ENCODE peak calls at places on chromosomes 6 and 20, in seven cellular contexts. One of them, this sample, is unnamed. For H3K4me1, the result is how much of the 10 kb centered on the place peaks cover.

GRCh38 chr6:25623065-25623464 is 28.9 kb upstream of the SCGN start:
- DNase-seq in HCT116: no peak
- DNase-seq in sigmoid colon: no peak
- DNase-seq in endothelial cell of umbilical vein: no peak
- DNase-seq in uterus: no peak
- DNase-seq in A549: no peak
- DNase-seq in stomach: no peak
- DNase-seq in this sample: no peak

GRCh38 chr20:20271277-20271676 is 96.6 kb upstream of the INSM1 start:
- DNase-seq in HCT116: no peak
- DNase-seq in sigmoid colon: no peak
- DNase-seq in A549: no peak
- DNase-seq in stomach: no peak
- DNase-seq in endothelial cell of umbilical vein: no peak
- DNase-seq in uterus: no peak
- DNase-seq in this sample: no peak

GRCh38 chr6:122730775-122731386 is 48.6 kb upstream of the FABP7 start:
- DNase-seq in endothelial cell of umbilical vein: peak
- DNase-seq in A549: peak
- DNase-seq in sigmoid colon: no peak
- DNase-seq in uterus: no peak
- DNase-seq in HCT116: no peak
- DNase-seq in stomach: no peak
- DNase-seq in this sample: no peak

GRCh38 chr6:112485813-112486212 is 138.7 kb downstream of the RFPL4B start:
- DNase-seq in HCT116: no peak
- DNase-seq in A549: no peak
- DNase-seq in stomach: no peak
- DNase-seq in sigmoid colon: no peak
- DNase-seq in uterus: no peak
- DNase-seq in endothelial cell of umbilical vein: peak
- DNase-seq in this sample: no peak

GRCh38 chr6:34074064-34074739 is 71.7 kb downstream of the GRM4 start:
- DNase-seq in stomach: no peak
- DNase-seq in A549: no peak
- DNase-seq in HCT116: no peak
- DNase-seq in uterus: no peak
- DNase-seq in sigmoid colon: no peak
- DNase-seq in endothelial cell of umbilical vein: no peak
- DNase-seq in this sample: no peak

GRCh38 chr6:85650606-85651005 is 7.9 kb upstream of the SYNCRIP start:
- DNase-seq in sigmoid colon: no peak
- DNase-seq in stomach: no peak
- DNase-seq in A549: no peak
- DNase-seq in uterus: no peak
- DNase-seq in endothelial cell of umbilical vein: no peak
- DNase-seq in HCT116: no peak
- DNase-seq in this sample: no peak

GRCh38 chr6:8392569-8392968 is 42.8 kb downstream of the SLC35B3 start:
- DNase-seq in endothelial cell of umbilical vein: no peak
- DNase-seq in A549: peak
- DNase-seq in HCT116: no peak
- DNase-seq in sigmoid colon: no peak
- DNase-seq in uterus: no peak
- DNase-seq in stomach: no peak
- DNase-seq in this sample: no peak

GRCh38 chr20:53656653-53657288 is 63.1 kb upstream of the ZNF217 start:
- DNase-seq in HCT116: no peak
- DNase-seq in A549: no peak
- DNase-seq in stomach: no peak
- DNase-seq in sigmoid colon: no peak
- DNase-seq in uterus: no peak
- DNase-seq in endothelial cell of umbilical vein: no peak
- DNase-seq in this sample: no peak

GRCh38 chr6:35471836-35472345 is 3.7 kb downstream of the RPL10A start:
- DNase-seq in sigmoid colon: no peak
- DNase-seq in uterus: no peak
- DNase-seq in A549: no peak
- DNase-seq in endothelial cell of umbilical vein: no peak
- DNase-seq in HCT116: no peak
- DNase-seq in stomach: no peak
- DNase-seq in this sample: no peak

GRCh38 chr20:4135385-4136077 is 120.2 kb upstream of the RNF24 start:
- DNase-seq in uterus: peak
- DNase-seq in HCT116: peak
- DNase-seq in sigmoid colon: no peak
- DNase-seq in A549: peak
- DNase-seq in endothelial cell of umbilical vein: peak
- DNase-seq in stomach: peak
- DNase-seq in this sample: peak

GRCh38 chr20:63942250-63943006 is 13.8 kb downstream of the UCKL1 start:
- DNase-seq in uterus: peak
- DNase-seq in A549: peak
- DNase-seq in HCT116: no peak
- DNase-seq in sigmoid colon: peak
- DNase-seq in stomach: peak
- DNase-seq in endothelial cell of umbilical vein: peak
- DNase-seq in this sample: peak

GRCh38 chr6:125507987-125508655 is 206.4 kb upstream of the HDDC2 start:
- DNase-seq in sigmoid colon: no peak
- DNase-seq in HCT116: no peak
- DNase-seq in A549: no peak
- DNase-seq in stomach: no peak
- DNase-seq in uterus: no peak
- DNase-seq in endothelial cell of umbilical vein: peak
- DNase-seq in this sample: no peak

GRCh38 chr6:102813489-102814275 is 1420.2 kb downstream of the GRIK2 start:
- DNase-seq in endothelial cell of umbilical vein: no peak
- DNase-seq in HCT116: peak
- DNase-seq in sigmoid colon: no peak
- DNase-seq in uterus: no peak
- DNase-seq in stomach: no peak
- DNase-seq in A549: no peak
- DNase-seq in this sample: no peak

GRCh38 chr20:50165687-50166554 is 12.4 kb upstream of the PEDS1 start:
- DNase-seq in HCT116: peak
- DNase-seq in uterus: peak
- DNase-seq in sigmoid colon: peak
- DNase-seq in endothelial cell of umbilical vein: peak
- DNase-seq in stomach: peak
- DNase-seq in A549: peak
- DNase-seq in this sample: peak
- TF ChIP-seq POLR2A in HCT116: peak
- TF ChIP-seq POLR2A in uterus: peak
- TF ChIP-seq POLR2A in sigmoid colon: no peak
- TF ChIP-seq POLR2A in endothelial cell of umbilical vein: peak
- TF ChIP-seq POLR2A in stomach: no peak
- TF ChIP-seq POLR2A in A549: no peak
- TF ChIP-seq POLR2A in this sample: peak

GRCh38 chr20:58842276-58842675 is 8.4 kb downstream of the GNAS-AS1 start:
- DNase-seq in A549: no peak
- DNase-seq in sigmoid colon: no peak
- DNase-seq in uterus: no peak
- DNase-seq in endothelial cell of umbilical vein: no peak
- DNase-seq in HCT116: no peak
- DNase-seq in stomach: no peak
- DNase-seq in this sample: no peak
- H3K4me1 ChIP-seq in A549: under half
- H3K4me1 ChIP-seq in sigmoid colon: under half
- H3K4me1 ChIP-seq in uterus: under half
- H3K4me1 ChIP-seq in endothelial cell of umbilical vein: under half
- H3K4me1 ChIP-seq in HCT116: under half
- H3K4me1 ChIP-seq in stomach: under half
- H3K4me1 ChIP-seq in this sample: under half

GRCh38 chr6:170088349-170088951 is 202.4 kb downstream of the DLL1 start:
- DNase-seq in uterus: peak
- DNase-seq in sigmoid colon: peak
- DNase-seq in endothelial cell of umbilical vein: no peak
- DNase-seq in stomach: peak
- DNase-seq in A549: no peak
- DNase-seq in HCT116: no peak
- DNase-seq in this sample: peak
- H3K27ac ChIP-seq in uterus: no peak
- H3K27ac ChIP-seq in sigmoid colon: no peak
- H3K27ac ChIP-seq in endothelial cell of umbilical vein: no peak
- H3K27ac ChIP-seq in stomach: no peak
- H3K27ac ChIP-seq in A549: no peak
- H3K27ac ChIP-seq in HCT116: no peak
- H3K27ac ChIP-seq in this sample: no peak

GRCh38 chr6:11538799-11539468 is 1.4 kb downstream of the TMEM170B start:
- DNase-seq in endothelial cell of umbilical vein: no peak
- DNase-seq in sigmoid colon: no peak
- DNase-seq in uterus: no peak
- DNase-seq in HCT116: no peak
- DNase-seq in A549: no peak
- DNase-seq in stomach: no peak
- DNase-seq in this sample: no peak

GRCh38 chr6:11536795-11537194 is 754 bp upstream of the TMEM170B start:
- DNase-seq in endothelial cell of umbilical vein: no peak
- DNase-seq in A549: no peak
- DNase-seq in HCT116: no peak
- DNase-seq in uterus: peak
- DNase-seq in sigmoid colon: no peak
- DNase-seq in stomach: no peak
- DNase-seq in this sample: no peak

GRCh38 chr6:11535801-11536230 is 1.7 kb upstream of the TMEM170B start:
- DNase-seq in A549: no peak
- DNase-seq in HCT116: no peak
- DNase-seq in sigmoid colon: no peak
- DNase-seq in uterus: no peak
- DNase-seq in stomach: peak
- DNase-seq in endothelial cell of umbilical vein: peak
- DNase-seq in this sample: no peak

GRCh38 chr6:11538049-11538798 is 675 bp downstream of the TMEM170B start:
- DNase-seq in sigmoid colon: peak
- DNase-seq in uterus: peak
- DNase-seq in endothelial cell of umbilical vein: peak
- DNase-seq in stomach: peak
- DNase-seq in HCT116: no peak
- DNase-seq in A549: no peak
- DNase-seq in this sample: peak

GRCh38 chr6:11537229-11538048 is at the start of gene TMEM170B:
- DNase-seq in uterus: peak
- DNase-seq in endothelial cell of umbilical vein: peak
- DNase-seq in stomach: peak
- DNase-seq in HCT116: peak
- DNase-seq in sigmoid colon: peak
- DNase-seq in A549: peak
- DNase-seq in this sample: peak
- TF ChIP-seq POLR2A in uterus: peak
- TF ChIP-seq POLR2A in endothelial cell of umbilical vein: no peak
- TF ChIP-seq POLR2A in stomach: no peak
- TF ChIP-seq POLR2A in HCT116: no peak
- TF ChIP-seq POLR2A in sigmoid colon: peak
- TF ChIP-seq POLR2A in A549: no peak
- TF ChIP-seq POLR2A in this sample: peak

GRCh38 chr20:50370036-50370566 is 140.1 kb upstream of the PTPN1 start:
- DNase-seq in endothelial cell of umbilical vein: no peak
- DNase-seq in uterus: no peak
- DNase-seq in HCT116: no peak
- DNase-seq in A549: no peak
- DNase-seq in stomach: no peak
- DNase-seq in sigmoid colon: no peak
- DNase-seq in this sample: no peak
- H3K4me1 ChIP-seq in endothelial cell of umbilical vein: under half
- H3K4me1 ChIP-seq in uterus: under half
- H3K4me1 ChIP-seq in HCT116: under half
- H3K4me1 ChIP-seq in A549: half or more
- H3K4me1 ChIP-seq in stomach: under half
- H3K4me1 ChIP-seq in sigmoid colon: under half
- H3K4me1 ChIP-seq in this sample: under half

DNA sequence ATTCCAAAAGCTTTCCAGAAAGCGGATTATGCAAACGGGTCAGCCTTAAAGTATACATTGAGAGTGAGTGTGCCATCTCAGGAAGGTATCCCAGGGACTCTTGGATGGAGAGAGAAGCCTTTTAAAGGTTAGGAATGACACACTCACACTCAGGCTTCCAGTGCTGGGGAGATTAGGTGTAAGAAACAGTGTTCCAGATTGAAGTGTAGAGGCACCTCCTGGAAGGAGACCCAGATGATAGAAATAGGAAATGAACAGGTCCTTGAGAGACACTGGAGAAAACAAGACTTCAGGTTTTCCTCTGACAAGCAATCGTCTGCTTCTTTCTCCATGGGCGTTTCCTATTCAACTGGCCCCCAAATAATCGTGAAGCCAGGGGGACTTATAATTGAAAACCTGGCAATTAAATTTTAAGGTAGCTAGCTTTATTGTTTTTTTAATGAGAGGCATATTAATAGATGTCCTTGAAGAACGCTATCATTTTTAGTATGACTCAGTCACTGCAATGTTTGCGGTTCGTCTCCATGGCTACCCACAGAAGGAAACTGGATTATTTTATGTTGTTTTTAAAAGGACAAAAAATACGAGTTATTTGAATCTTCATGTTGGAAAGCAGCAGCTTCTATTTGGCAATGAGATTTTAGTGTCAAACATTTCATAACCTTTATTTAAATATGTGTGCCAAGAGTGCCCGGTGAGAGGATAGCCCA is 85.3 kb downstream of the TRMT6 start:
- DNase-seq in sigmoid colon: no peak
- DNase-seq in HCT116: no peak
- DNase-seq in A549: peak
- DNase-seq in stomach: no peak
- DNase-seq in uterus: no peak
- DNase-seq in endothelial cell of umbilical vein: peak
- DNase-seq in this sample: no peak
- H3K27ac ChIP-seq in sigmoid colon: no peak
- H3K27ac ChIP-seq in HCT116: no peak
- H3K27ac ChIP-seq in A549: no peak
- H3K27ac ChIP-seq in stomach: no peak
- H3K27ac ChIP-seq in uterus: no peak
- H3K27ac ChIP-seq in endothelial cell of umbilical vein: peak
- H3K27ac ChIP-seq in this sample: no peak